ENCODE peak calls at places on chromosomes 12 and 14, in four cellular contexts. W is HepG2, G is H1, H is GM12878. S is an unnamed sample.

GRCh38 chr12:121532503-121533390 is 48.1 kb downstream of the KDM2B start:
- DNase-seq in G (no peak), H (no peak), W (no peak), S (no peak)

GRCh38 chr14:106436310-106436905 is 910.0 kb downstream of the TMEM121 start:
- DNase-seq in H (no peak), W (no peak), G (no peak), S (no peak)

GRCh38 chr12:46664771-46665287 is 161.0 kb downstream of the SLC38A4 start:
- DNase-seq in H (peak; percentile 7), W (peak; percentile 83), G (no peak), S (no peak)

GRCh38 chr12:30450872-30451271 is 244.8 kb downstream of the IPO8 start:
- DNase-seq in W (no peak), H (no peak), G (no peak), S (no peak)

GRCh38 chr12:63968685-63969084 is 124.2 kb downstream of the SRGAP1 start:
- DNase-seq in H (no peak), G (no peak), W (no peak), S (no peak)

GRCh38 chr12:80118565-80119337 is 19.4 kb downstream of the OTOGL start:
- DNase-seq in H (no peak), G (no peak), W (no peak), S (no peak)

GRCh38 chr14:35045798-35046047 is 349 bp upstream of the FAM177A1 start:
- DNase-seq in H (no peak), W (no peak), G (no peak), S (no peak)

GRCh38 chr12:120862664-120863063 is 41.5 kb downstream of the SPPL3 start:
- DNase-seq in G (no peak), H (no peak), W (no peak), S (no peak)

GRCh38 chr14:104983231-104983721 is 2.3 kb upstream of the CLBA1 start:
- DNase-seq in H (no peak), G (no peak), W (no peak), S (no peak)

DNA sequence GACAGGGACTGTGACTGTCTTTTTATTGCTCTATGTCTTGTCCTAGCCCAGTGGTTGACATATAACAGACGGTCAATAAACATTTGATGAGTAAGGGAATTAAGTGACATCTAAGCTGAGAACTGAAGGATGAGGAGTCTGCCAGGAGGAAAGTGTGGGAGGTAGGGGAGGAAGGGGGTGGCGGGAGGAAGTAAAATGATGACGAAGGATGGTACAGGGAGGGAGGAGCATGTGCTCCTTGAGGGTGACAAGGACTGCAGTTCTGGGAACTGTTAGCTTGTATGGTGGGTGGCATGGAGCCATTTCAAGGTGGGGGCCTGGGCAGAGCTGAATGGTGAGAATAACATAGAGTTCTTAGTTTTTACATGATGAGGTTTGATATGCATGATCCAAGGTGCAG is 64.4 kb downstream of the RGS6 start:
- DNase-seq in G (no peak), H (no peak), W (no peak), S (no peak)
- TF ChIP-seq SUZ12 in G (no peak), H (no peak), W (no peak), S (no peak)

GRCh38 chr14:30287579-30288445 is 271.1 kb upstream of the G2E3 start:
- DNase-seq in H (no peak), G (no peak), W (no peak), S (no peak)

GRCh38 chr14:30284808-30285207 is 274.1 kb upstream of the G2E3 start:
- DNase-seq in W (no peak), H (no peak), G (no peak), S (no peak)

GRCh38 chr14:30283822-30284446 is 275.0 kb upstream of the G2E3 start:
- DNase-seq in H (no peak), G (peak; percentile 34), W (peak; percentile 37), S (peak; percentile 35)
- TF ChIP-seq ZNF274 in H (no peak), G (no peak), W (no peak), S (no peak)

GRCh38 chr14:77126074-77126325 is 15.6 kb downstream of the ZDHHC22 start:
- DNase-seq in H (no peak), W (no peak), G (no peak), S (no peak)

GRCh38 chr14:77123381-77124344 is 17.9 kb downstream of the ZDHHC22 start:
- DNase-seq in W (no peak), G (no peak), H (no peak), S (no peak)

GRCh38 chr14:77126461-77126990 is 15.1 kb downstream of the ZDHHC22 start:
- DNase-seq in W (no peak), G (no peak), H (no peak), S (no peak)

GRCh38 chr14:77125275-77126073 is 16.1 kb downstream of the ZDHHC22 start:
- DNase-seq in W (no peak), H (no peak), G (no peak), S (no peak)

GRCh38 chr14:77124345-77125274 is 17.0 kb downstream of the ZDHHC22 start:
- DNase-seq in W (no peak), G (no peak), H (no peak), S (no peak)
- H3K4me3 ChIP-seq in W (peak overlapping the region; percentile 40), G (peak overlapping the region; percentile 62), H (peak overlapping the region; percentile 48), S (peak overlapping the region; percentile 49)

GRCh38 chr12:76450690-76451089 is 102.5 kb upstream of the BBS10 start:
- DNase-seq in W (no peak), H (no peak), G (no peak), S (no peak)

GRCh38 chr12:76449993-76450392 is 101.8 kb upstream of the BBS10 start:
- DNase-seq in H (no peak), G (no peak), W (no peak), S (no peak)

GRCh38 chr12:76446090-76446489 is 97.9 kb upstream of the BBS10 start:
- DNase-seq in G (no peak), H (no peak), W (no peak), S (no peak)

GRCh38 chr12:76451528-76451927 is 103.3 kb upstream of the BBS10 start:
- DNase-seq in H (no peak), G (no peak), W (peak; percentile 11), S (no peak)

DNA sequence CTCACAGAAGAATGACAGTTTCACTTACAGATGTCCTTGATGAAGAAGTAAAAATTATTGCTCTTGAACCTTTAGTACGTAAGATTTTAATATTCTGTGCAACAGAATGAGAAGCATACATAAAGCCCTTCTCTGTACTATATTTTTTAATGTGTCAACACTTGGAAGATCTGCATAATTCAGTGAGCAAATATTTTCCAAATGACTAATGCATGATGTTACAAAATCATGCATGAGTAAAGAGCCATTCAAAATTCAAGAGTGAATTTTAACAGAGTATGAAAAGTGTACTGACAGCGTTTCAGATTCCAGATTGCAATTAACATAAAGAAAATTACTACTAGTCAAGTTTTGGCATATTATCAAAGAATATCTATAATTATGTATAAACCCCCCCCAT is 101.4 kb upstream of the BBS10 start:
- DNase-seq in H (no peak), W (no peak), G (no peak), S (no peak)
- TF ChIP-seq SUZ12 in H (no peak), W (no peak), G (no peak), S (no peak)

GRCh38 chr12:85489194-85489593 is 209.2 kb downstream of the ALX1 start:
- DNase-seq in H (no peak), W (no peak), G (no peak), S (no peak)
- TF ChIP-seq ZNF274 in H (no peak), W (no peak), G (no peak), S (no peak)

DNA sequence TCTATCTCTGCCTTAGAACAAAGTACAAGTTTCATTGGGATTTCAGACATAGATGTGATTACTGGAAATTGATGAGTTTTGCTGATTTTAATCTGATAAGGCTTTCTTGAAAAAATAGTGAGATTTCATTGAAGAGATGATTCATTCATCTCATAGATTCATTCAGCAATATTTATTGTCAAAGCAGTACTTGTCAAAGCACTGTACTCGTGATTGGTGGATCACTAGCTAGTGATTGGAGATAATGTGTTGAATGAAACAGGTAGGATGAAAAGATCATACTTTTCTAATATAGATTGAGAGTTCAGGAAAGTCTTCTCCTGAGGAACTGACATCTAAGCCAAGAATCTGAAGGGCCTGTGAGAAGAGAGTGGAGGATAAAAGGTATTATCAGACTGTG is 71.0 kb downstream of the KTN1 start:
- DNase-seq in G (no peak), H (no peak), W (no peak), S (no peak)
- H3K4me3 ChIP-seq in G (no peak overlapping the region), H (no peak overlapping the region), W (no peak overlapping the region), S (no peak overlapping the region)

GRCh38 chr12:117662620-117663395 is 301.4 kb upstream of the NOS1 start:
- DNase-seq in G (no peak), H (no peak), W (no peak), S (no peak)
- TF ChIP-seq SUZ12 in G (no peak), H (no peak), W (no peak), S (no peak)